ENCODE peak calls at places on chromosomes 6 and 20, in five cellular contexts. Z, R, V, K and C are unnamed samples.

GRCh38 chr6:11358904-11359840 is 126.7 kb upstream of the NEDD9 start:
- DNase-seq in Z (no peak), R (no peak), V (no peak), K (peak), C (no peak)

GRCh38 chr20:38725959-38726848 is 1.9 kb downstream of the SLC32A1 start:
- DNase-seq in Z (no peak), R (peak), V (peak), K (peak), C (no peak)

GRCh38 chr6:149153100-149153499 is 164.4 kb upstream of the TAB2 start:
- DNase-seq in Z (no peak), R (no peak), V (no peak), K (no peak), C (no peak)

GRCh38 chr6:15962449-15962764 is 166.5 kb upstream of the MYLIP start:
- DNase-seq in Z (peak), R (no peak), V (no peak), K (peak), C (peak)

GRCh38 chr6:111992851-111993250 is 61.1 kb upstream of the CCN6 start:
- DNase-seq in Z (no peak), R (no peak), V (no peak), K (peak), C (no peak)

GRCh38 chr6:80336906-80337305 is 230.4 kb downstream of the BCKDHB start:
- DNase-seq in Z (no peak), R (no peak), V (no peak), K (no peak), C (no peak)

GRCh38 chr6:166419717-166420116 is 37.0 kb upstream of the MPC1 start:
- DNase-seq in Z (no peak), R (no peak), V (no peak), K (no peak), C (no peak)

GRCh38 chr20:42678895-42679294 is 510.8 kb downstream of the PTPRT start:
- DNase-seq in Z (no peak), R (no peak), V (no peak), K (no peak), C (no peak)